ENCODE peak calls at places on chromosomes 1 and 21, in four cellular contexts. H is brain microvascular endothelial cell, B is GM12865, E is PC-9. V is an unnamed sample.

GRCh38 chr21:43590220-43590619 is 69.1 kb downstream of the HSF2BP start:
- DNase-seq in H (no peak), B (no peak), E (no peak), V (no peak)

GRCh38 chr1:3899776-3900149 is 309 bp downstream of the C1orf174 start:
- DNase-seq in H (no peak), B (peak), E (no peak), V (no peak)

GRCh38 chr1:9356829-9357466 is 64.3 kb downstream of the SPSB1 start:
- DNase-seq in H (no peak), B (no peak), E (no peak), V (no peak)

GRCh38 chr1:224237094-224237881 is 54.2 kb downstream of the DEGS1 start:
- DNase-seq in H (no peak), B (no peak), E (no peak), V (no peak)

GRCh38 chr1:211305044-211305443 is 21.6 kb upstream of the TRAF5 start:
- DNase-seq in H (peak), B (peak), E (no peak), V (no peak)

GRCh38 chr1:221604948-221605347 is 136.9 kb downstream of the DUSP10 start:
- DNase-seq in H (no peak), B (no peak), E (no peak), V (no peak)

GRCh38 chr1:206782448-206782847 is 10.2 kb upstream of the IL10 start:
- DNase-seq in H (no peak), B (peak), E (no peak), V (no peak)

GRCh38 chr21:44065428-44065827 is 41.8 kb upstream of the PWP2 start:
- DNase-seq in H (peak), B (peak), E (no peak), V (no peak)

GRCh38 chr1:85708826-85709222 is 591 bp upstream of the ZNHIT6 start:
- DNase-seq in H (no peak), B (no peak), E (no peak), V (no peak)

GRCh38 chr1:198678901-198679329 is 40.1 kb downstream of the PTPRC start:
- DNase-seq in H (no peak), B (peak), E (no peak), V (no peak)

GRCh38 chr1:184563308-184563707 is 176.5 kb downstream of the C1orf21 start:
- DNase-seq in H (no peak), B (peak), E (no peak), V (no peak)

GRCh38 chr1:160083968-160084770 is 2.8 kb downstream of the KCNJ9 start:
- DNase-seq in H (no peak), B (peak), E (no peak), V (no peak)

GRCh38 chr1:229752679-229753078 is 126.6 kb downstream of the URB2 start:
- DNase-seq in H (no peak), B (no peak), E (no peak), V (no peak)

GRCh38 chr1:187261637-187262036 is 432.9 kb downstream of the PLA2G4A start:
- DNase-seq in H (no peak), B (no peak), E (no peak), V (peak)

GRCh38 chr1:241702436-241702835 is 50.4 kb downstream of the WDR64 start:
- DNase-seq in H (no peak), B (no peak), E (peak), V (peak)

GRCh38 chr21:28336299-28336698 is 656.4 kb downstream of the LTN1 start:
- DNase-seq in H (peak), B (peak), E (no peak), V (peak)

GRCh38 chr1:198465201-198466144 is 75.0 kb downstream of the ATP6V1G3 start:
- DNase-seq in H (peak), B (peak), E (peak), V (no peak)

GRCh38 chr1:1011388-1011949 is 1.8 kb upstream of the ISG15 start:
- DNase-seq in H (no peak), B (no peak), E (no peak), V (no peak)

GRCh38 chr1:1013105-1013921 is at the start of gene ISG15:
- DNase-seq in H (peak), B (peak), E (peak), V (no peak)

GRCh38 chr1:1013922-1014617 is 773 bp downstream of the ISG15 start:
- DNase-seq in H (no peak), B (peak), E (no peak), V (no peak)

GRCh38 chr1:1019122-1019999 is 559 bp upstream of the AGRN start:
- DNase-seq in H (no peak), B (peak), E (peak), V (no peak)

GRCh38 chr1:1014896-1015681 is 1.8 kb downstream of the ISG15 start:
- DNase-seq in H (no peak), B (peak), E (no peak), V (no peak)
- TF ChIP-seq CTCF in H (peak), B (peak), E (peak), V (peak)

DNA sequence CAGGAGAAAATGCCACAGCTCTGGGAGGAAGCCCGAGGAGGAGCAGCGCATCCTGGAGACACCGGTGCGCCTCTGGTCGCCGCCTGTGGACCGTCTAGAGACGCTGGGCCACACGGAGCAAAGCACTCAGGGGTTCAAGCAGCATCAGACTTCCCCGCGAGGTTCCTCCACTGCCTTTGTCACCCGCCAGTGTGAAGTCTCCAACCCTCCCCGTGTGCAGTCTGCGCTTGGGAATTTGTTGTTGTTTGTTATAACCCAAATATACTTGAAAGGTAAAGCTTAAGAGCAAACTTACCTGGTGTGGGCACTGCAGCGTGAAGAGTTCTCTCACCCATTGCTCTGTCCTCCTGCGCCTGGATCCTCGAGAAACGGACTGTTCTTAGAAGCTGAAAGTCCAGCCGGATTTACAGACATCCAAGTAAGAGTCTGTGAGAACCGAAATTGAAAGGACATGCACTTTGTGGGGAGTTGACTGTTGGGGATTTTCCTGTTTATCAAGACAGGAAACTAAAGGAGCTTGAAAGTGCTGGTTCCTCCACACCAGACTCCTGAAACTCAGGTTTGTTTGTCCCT is at the start of gene GBP4:
- DNase-seq in H (no peak), B (peak), E (no peak), V (no peak)
- H3K4me3 ChIP-seq in H (no peak), B (peak), E (no peak), V (peak)

DNA sequence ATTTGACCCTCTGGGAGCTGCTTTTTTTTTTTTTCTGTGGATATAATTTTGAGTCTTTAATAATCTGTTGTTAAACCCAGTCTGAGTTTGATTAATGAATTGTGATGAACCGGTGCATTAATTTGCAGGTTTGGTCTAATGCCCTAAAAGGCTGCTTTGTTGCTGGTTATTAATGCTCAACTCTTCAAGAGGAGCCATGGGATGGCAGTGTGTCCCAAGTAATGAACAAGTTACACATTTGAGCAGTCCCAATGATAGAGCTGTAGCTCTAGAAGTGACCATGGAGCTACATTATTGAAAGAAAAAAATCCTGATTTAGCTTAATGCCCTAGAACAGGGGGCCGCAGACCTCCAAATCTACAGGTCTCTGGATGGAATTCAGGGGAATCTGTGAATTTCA is 53.1 kb downstream of the RWDD3 start:
- DNase-seq in H (no peak), B (no peak), E (no peak), V (no peak)
- TF ChIP-seq CTCF in H (no peak), B (no peak), E (peak), V (peak)

DNA sequence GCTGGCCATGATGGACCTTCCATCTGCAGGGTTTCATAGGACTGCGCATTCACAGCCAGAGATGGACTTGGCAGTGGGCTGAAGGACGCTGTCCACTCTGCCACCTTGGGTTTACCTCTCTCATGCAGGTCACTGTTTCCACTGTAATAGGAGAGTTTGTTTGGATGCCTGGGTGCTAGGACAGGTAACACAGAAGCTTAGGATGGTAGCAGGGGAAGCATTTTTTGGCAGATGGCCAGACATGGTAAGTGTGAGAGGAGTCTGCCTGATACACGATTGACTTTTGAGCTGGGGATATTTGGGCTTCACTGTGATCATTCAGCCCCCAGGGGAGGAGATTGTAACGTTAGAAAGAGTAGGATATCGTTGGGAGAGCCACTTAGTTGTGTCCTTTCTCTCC is 11.8 kb downstream of the PSEN2 start:
- DNase-seq in H (no peak), B (peak), E (no peak), V (no peak)
- H3K4me3 ChIP-seq in H (no peak), B (peak), E (no peak), V (no peak)

GRCh38 chr1:31507676-31508530 is 68.4 kb upstream of the TINAGL1 start:
- DNase-seq in H (no peak), B (no peak), E (peak), V (no peak)
- TF ChIP-seq CTCF in H (peak), B (no peak), E (no peak), V (peak)

GRCh38 chr1:110225756-110226404 is 15.8 kb downstream of the KCNC4 start:
- DNase-seq in H (no peak), B (no peak), E (no peak), V (no peak)

GRCh38 chr1:110225212-110225611 is 15.1 kb downstream of the KCNC4 start:
- DNase-seq in H (no peak), B (no peak), E (no peak), V (no peak)

GRCh38 chr1:110224240-110224995 is 14.3 kb downstream of the KCNC4 start:
- DNase-seq in H (no peak), B (no peak), E (no peak), V (no peak)

GRCh38 chr1:110223127-110223526 is 13.0 kb downstream of the KCNC4 start:
- DNase-seq in H (no peak), B (no peak), E (no peak), V (no peak)

DNA sequence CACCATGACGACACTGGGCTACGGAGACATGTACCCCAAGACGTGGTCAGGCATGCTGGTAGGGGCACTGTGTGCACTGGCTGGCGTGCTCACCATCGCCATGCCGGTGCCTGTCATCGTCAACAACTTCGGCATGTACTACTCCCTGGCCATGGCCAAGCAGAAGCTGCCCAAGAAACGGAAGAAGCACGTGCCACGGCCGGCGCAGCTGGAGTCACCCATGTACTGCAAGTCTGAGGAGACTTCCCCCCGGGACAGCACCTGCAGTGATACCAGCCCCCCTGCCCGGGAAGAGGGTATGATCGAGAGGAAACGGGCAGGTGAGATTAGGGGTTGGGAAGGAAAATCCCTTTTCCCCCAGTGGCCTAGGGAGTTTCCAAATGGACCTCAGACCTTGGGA is 13.5 kb downstream of the KCNC4 start:
- DNase-seq in H (no peak), B (no peak), E (no peak), V (no peak)
- H3K4me3 ChIP-seq in H (no peak), B (no peak), E (no peak), V (no peak)

DNA sequence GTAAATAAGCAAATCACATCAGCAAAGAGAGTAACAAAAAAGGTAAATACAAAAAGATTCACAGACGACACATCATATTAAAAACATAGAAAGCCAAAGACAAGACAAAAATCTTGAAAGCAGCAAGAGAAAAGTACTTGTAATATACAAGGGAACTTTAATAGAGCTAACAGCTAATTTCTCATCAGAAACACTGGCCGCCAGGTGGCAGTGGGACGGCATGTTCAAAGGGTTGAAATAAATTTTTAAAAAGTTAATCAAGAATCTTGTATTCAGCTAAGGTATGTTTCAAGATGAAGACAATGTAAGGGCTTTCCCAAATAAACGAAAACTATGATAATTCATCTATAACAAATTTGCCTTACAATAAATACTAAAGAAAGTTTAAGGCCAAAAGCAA is 358.1 kb downstream of the LRRIQ3 start:
- DNase-seq in H (peak), B (peak), E (no peak), V (no peak)
- TF ChIP-seq CTCF in H (peak), B (peak), E (peak), V (peak)

GRCh38 chr1:156062189-156062588 is 1.2 kb downstream of the RAB25 start:
- DNase-seq in H (peak), B (no peak), E (peak), V (no peak)
- H3K4me3 ChIP-seq in H (no peak), B (no peak), E (peak), V (no peak)

DNA sequence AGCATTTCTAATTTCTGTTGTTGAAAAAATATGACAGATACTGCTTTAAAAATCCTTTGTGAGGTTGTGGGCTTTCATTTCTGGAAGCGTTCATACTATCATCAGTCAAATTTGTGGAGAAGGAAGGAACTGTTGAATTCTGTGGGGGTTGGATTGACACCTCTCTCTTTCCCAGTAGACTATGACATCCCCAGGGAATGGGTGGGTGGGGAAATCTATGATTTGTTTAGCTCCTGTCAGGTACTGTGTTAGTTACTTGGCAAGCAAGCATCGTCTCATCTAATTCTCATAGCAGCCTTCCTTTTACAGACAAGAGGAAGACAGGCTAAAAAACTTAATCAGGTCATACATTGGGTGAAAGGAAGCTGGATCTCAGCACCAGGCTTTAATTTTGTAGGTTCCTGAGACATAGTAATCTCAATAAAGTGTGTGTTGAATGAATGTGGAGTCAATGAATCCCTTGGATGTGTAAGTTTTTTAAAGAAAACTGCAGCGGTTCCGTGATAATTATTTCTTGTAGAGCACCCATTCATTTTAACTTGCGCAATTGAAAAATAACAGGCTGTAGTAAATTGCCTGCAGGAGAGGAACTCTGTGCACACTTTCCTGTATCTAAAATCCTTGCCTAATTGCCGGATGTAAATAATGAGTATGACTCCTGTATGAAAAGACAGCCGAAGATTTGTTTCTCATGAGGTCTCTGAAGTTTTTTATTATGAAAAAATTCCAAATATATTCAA is 60.6 kb downstream of the MYOM3 start:
- DNase-seq in H (no peak), B (no peak), E (no peak), V (no peak)
- TF ChIP-seq CTCF in H (no peak), B (no peak), E (no peak), V (no peak)

GRCh38 chr1:21816602-21817302 is 4.7 kb downstream of the LDLRAD2 start:
- DNase-seq in H (peak), B (no peak), E (peak), V (peak)

GRCh38 chr1:21815724-21816311 is 3.8 kb downstream of the LDLRAD2 start:
- DNase-seq in H (no peak), B (no peak), E (no peak), V (no peak)

GRCh38 chr1:21813542-21813941 is 1.5 kb downstream of the LDLRAD2 start:
- DNase-seq in H (no peak), B (no peak), E (no peak), V (no peak)

GRCh38 chr1:21814981-21815583 is 3.0 kb downstream of the LDLRAD2 start:
- DNase-seq in H (no peak), B (no peak), E (no peak), V (no peak)

DNA sequence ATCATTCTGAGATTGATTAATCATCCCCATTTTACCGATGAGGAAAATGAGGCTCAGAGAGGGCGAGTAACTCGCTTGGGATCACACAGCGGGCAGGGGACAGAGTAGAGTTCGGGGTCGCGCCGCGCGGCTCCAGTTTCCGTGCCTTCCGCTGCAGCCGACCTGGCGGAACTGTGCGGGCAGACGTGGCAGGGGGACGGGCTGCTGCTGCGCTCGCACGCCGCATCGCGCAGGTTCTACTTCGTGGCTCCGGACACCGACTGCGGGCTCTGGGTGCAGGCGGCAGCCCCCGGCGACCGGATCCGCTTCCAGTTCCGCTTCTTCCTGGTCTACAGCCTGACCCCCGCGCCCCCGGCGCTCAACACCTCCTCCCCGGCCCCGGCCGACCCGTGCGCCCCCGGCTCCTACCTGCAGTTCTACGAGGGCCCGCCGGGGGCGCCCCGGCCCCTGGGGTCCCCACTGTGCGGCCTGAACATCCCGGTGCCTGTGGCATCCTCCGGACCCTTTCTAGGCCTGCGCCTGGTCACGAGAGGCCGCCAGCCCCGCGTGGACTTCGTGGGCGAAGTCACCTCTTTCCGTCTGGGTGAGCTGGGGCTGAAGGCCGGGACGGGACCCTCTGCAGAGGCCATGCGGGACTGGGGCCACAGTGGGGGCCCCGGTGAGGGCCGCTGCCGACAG is 2.3 kb downstream of the LDLRAD2 start:
- DNase-seq in H (no peak), B (peak), E (no peak), V (no peak)
- H3K4me3 ChIP-seq in H (peak), B (peak), E (no peak), V (peak)